ENCODE peak calls at places on chromosomes 11 and 22, in four cellular contexts. N is effector CD4-positive, alpha-beta T cell; Z is colonic mucosa; V is HCT116. T is an unnamed sample.

GRCh38 chr11:74672332-74672955 is 58.8 kb downstream of the CHRDL2 start:
- DNase-seq in N (no peak), Z (peak), V (no peak), T (no peak)

GRCh38 chr11:70668204-70669202 is 270.2 kb downstream of the CTTN start:
- DNase-seq in N (no peak), Z (no peak), V (no peak), T (no peak)

GRCh38 chr11:35419713-35420333 is 465 bp upstream of the SLC1A2 start:
- DNase-seq in N (no peak), Z (no peak), V (no peak), T (no peak)

GRCh38 chr11:134343646-134344045 is 11.9 kb downstream of the GLB1L2 start:
- DNase-seq in N (no peak), Z (no peak), V (no peak), T (no peak)

GRCh38 chr22:18088825-18089568 is 11.2 kb downstream of the PEX26 start:
- DNase-seq in N (no peak), Z (peak), V (no peak), T (no peak)

GRCh38 chr11:65569164-65569972 is 909 bp upstream of the ZNRD2 start:
- DNase-seq in N (no peak), Z (no peak), V (no peak), T (peak)

GRCh38 chr11:97815667-97816066 is 1205.1 kb upstream of the CNTN5 start:
- DNase-seq in N (no peak), Z (no peak), V (no peak), T (no peak)

GRCh38 chr11:83895516-83895915 is 609.3 kb upstream of the CCDC90B start:
- DNase-seq in N (no peak), Z (no peak), V (no peak), T (no peak)

GRCh38 chr22:23270212-23270733 is 90.0 kb downstream of the BCR start:
- DNase-seq in N (no peak), Z (no peak), V (no peak), T (no peak)

GRCh38 chr22:45424241-45424731 is 10.8 kb downstream of the RIBC2 start:
- DNase-seq in N (no peak), Z (no peak), V (no peak), T (no peak)

GRCh38 chr11:5476184-5476819 is 12.2 kb upstream of the OR52D1 start:
- DNase-seq in N (peak), Z (peak), V (peak), T (peak)

GRCh38 chr11:4839851-4840549 is 9.0 kb downstream of the OR51S1 start:
- DNase-seq in N (no peak), Z (no peak), V (no peak), T (no peak)

GRCh38 chr11:122791836-122792235 is 46.5 kb upstream of the CRTAM start:
- DNase-seq in N (no peak), Z (no peak), V (no peak), T (no peak)

GRCh38 chr11:103530257-103530656 is 421.0 kb downstream of the DYNC2H1 start:
- DNase-seq in N (no peak), Z (no peak), V (no peak), T (no peak)

GRCh38 chr22:42939941-42940653 is 74.9 kb downstream of the PACSIN2 start:
- DNase-seq in N (no peak), Z (peak), V (peak), T (no peak)

GRCh38 chr22:47297261-47298016 is 535.0 kb downstream of the TBC1D22A start:
- DNase-seq in N (no peak), Z (no peak), V (no peak), T (no peak)

GRCh38 chr22:20019661-20020532 is 1.0 kb upstream of the TANGO2 start:
- DNase-seq in N (no peak), Z (no peak), V (no peak), T (no peak)

GRCh38 chr11:111730031-111730430 is 36.2 kb downstream of the PPP2R1B start:
- DNase-seq in N (no peak), Z (no peak), V (no peak), T (no peak)

GRCh38 chr11:116687458-116688201 is 85.2 kb downstream of the BUD13 start:
- DNase-seq in N (no peak), Z (no peak), V (no peak), T (no peak)

GRCh38 chr22:24355574-24355973 is 71.8 kb upstream of the ADORA2A start:
- DNase-seq in N (no peak), Z (no peak), V (no peak), T (no peak)

GRCh38 chr11:2223153-2223794 is 47.1 kb downstream of the ASCL2 start:
- DNase-seq in N (no peak), Z (no peak), V (no peak), T (no peak)

GRCh38 chr11:118908931-118909618 is 16.7 kb downstream of the BCL9L start:
- DNase-seq in N (no peak), Z (peak), V (no peak), T (no peak)

GRCh38 chr11:133149698-133150097 is 382.6 kb downstream of the OPCML start:
- DNase-seq in N (no peak), Z (no peak), V (no peak), T (no peak)

GRCh38 chr22:50276143-50276542 is 6.0 kb upstream of the MAPK11 start:
- DNase-seq in N (peak), Z (peak), V (no peak), T (no peak)

GRCh38 chr22:48445113-48445827 is 1382.4 kb downstream of the BRD1 start:
- DNase-seq in N (no peak), Z (no peak), V (no peak), T (no peak)

GRCh38 chr11:13941790-13942189 is 20.7 kb upstream of the SPON1 start:
- DNase-seq in N (no peak), Z (no peak), V (no peak), T (no peak)

GRCh38 chr22:36008131-36008530 is 20.5 kb downstream of the RBFOX2 start:
- DNase-seq in N (no peak), Z (no peak), V (no peak), T (no peak)

GRCh38 chr22:25182131-25183110 is 17.2 kb upstream of the CRYBB3 start:
- DNase-seq in N (no peak), Z (no peak), V (no peak), T (no peak)

GRCh38 chr11:9754041-9754471 is 90.2 kb downstream of the SWAP70 start:
- DNase-seq in N (no peak), Z (no peak), V (no peak), T (no peak)

GRCh38 chr11:74683941-74684481 is 47.2 kb downstream of the CHRDL2 start:
- DNase-seq in N (no peak), Z (no peak), V (no peak), T (no peak)

GRCh38 chr11:134513585-134514120 is 101.6 kb upstream of the B3GAT1 start:
- DNase-seq in N (no peak), Z (no peak), V (no peak), T (no peak)

GRCh38 chr11:94455861-94456260 is 37.8 kb downstream of the MRE11 start:
- DNase-seq in N (no peak), Z (no peak), V (peak), T (no peak)